ENCODE peak calls at places on chromosomes 1 and 21, in five cellular contexts. D, K, G, Q and B are unnamed samples.

GRCh38 chr1:111738436-111739221 is 566 bp downstream of the INKA2 start:
- DNase-seq in D (peak; percentile 76), K (peak; percentile 32), G (peak; percentile 22), Q (no peak), B (peak; percentile 42)

GRCh38 chr1:10874351-10874750 is 77.9 kb upstream of the CASZ1 start:
- DNase-seq in D (no peak), K (no peak), G (no peak), Q (no peak), B (no peak)

GRCh38 chr1:104056786-104057185 is 307.1 kb downstream of the AMY1C start:
- DNase-seq in D (no peak), K (no peak), G (no peak), Q (no peak), B (no peak)

GRCh38 chr1:205325334-205325884 is 3.9 kb upstream of the NUAK2 start:
- DNase-seq in D (peak; percentile 84), K (peak; percentile 76), G (peak; percentile 87), Q (peak; percentile 37), B (peak; percentile 52)

GRCh38 chr1:243792401-243792800 is 57.6 kb downstream of the AKT3 start:
- DNase-seq in D (peak; percentile 50), K (no peak), G (no peak), Q (no peak), B (no peak)

GRCh38 chr1:243798726-243799125 is 51.3 kb downstream of the AKT3 start:
- DNase-seq in D (peak; percentile 7), K (no peak), G (peak; percentile 59), Q (no peak), B (no peak)

GRCh38 chr1:53485478-53486394 is 26.5 kb downstream of the DMRTB1 start:
- DNase-seq in D (peak; percentile 63), K (peak; percentile 86), G (peak; percentile 80), Q (no peak), B (peak; percentile 49)

GRCh38 chr1:37323486-37324377 is 150.6 kb upstream of the ZC3H12A start:
- DNase-seq in D (peak; percentile 32), K (peak; percentile 67), G (peak; percentile 36), Q (no peak), B (peak; percentile 33)

GRCh38 chr1:32891241-32891570 is 4.9 kb downstream of the HPCA start:
- DNase-seq in D (no peak), K (no peak), G (no peak), Q (no peak), B (no peak)

GRCh38 chr1:232627645-232628334 is 2.1 kb downstream of the SIPA1L2 start:
- DNase-seq in D (peak; percentile 42), K (no peak), G (peak; percentile 64), Q (no peak), B (no peak)

GRCh38 chr1:147665521-147665920 is 4.8 kb downstream of the ACP6 start:
- DNase-seq in D (no peak), K (no peak), G (peak; percentile 22), Q (no peak), B (no peak)

GRCh38 chr21:32807717-32808380 is 36.3 kb upstream of the PAXBP1 start:
- DNase-seq in D (no peak), K (no peak), G (no peak), Q (no peak), B (no peak)

GRCh38 chr1:112172294-112172882 is 182.9 kb upstream of the KCND3 start:
- DNase-seq in D (peak; percentile 35), K (peak; percentile 58), G (no peak), Q (no peak), B (peak; percentile 36)

GRCh38 chr1:235556807-235557206 is 52.6 kb upstream of the B3GALNT2 start:
- DNase-seq in D (no peak), K (no peak), G (no peak), Q (no peak), B (no peak)

GRCh38 chr1:154524881-154525280 is 22.7 kb upstream of the SHE start:
- DNase-seq in D (peak; percentile 66), K (no peak), G (no peak), Q (no peak), B (no peak)

GRCh38 chr1:32967863-32968571 is 3.4 kb upstream of the RNF19B start:
- DNase-seq in D (no peak), K (no peak), G (no peak), Q (no peak), B (no peak)

GRCh38 chr1:55326496-55326895 is 111.3 kb upstream of the USP24 start:
- DNase-seq in D (no peak), K (no peak), G (no peak), Q (no peak), B (no peak)

GRCh38 chr1:51313268-51313852 is 17.0 kb downstream of the TTC39A start:
- DNase-seq in D (peak; percentile 32), K (no peak), G (peak; percentile 33), Q (no peak), B (no peak)

GRCh38 chr21:38807987-38808386 is 2.3 kb downstream of the ETS2 start:
- DNase-seq in D (no peak), K (no peak), G (no peak), Q (no peak), B (no peak)

GRCh38 chr1:164875518-164875917 is 316.5 kb downstream of the PBX1 start:
- DNase-seq in D (no peak), K (no peak), G (no peak), Q (no peak), B (no peak)

GRCh38 chr1:234621657-234622335 is 11.8 kb upstream of the IRF2BP2 start:
- DNase-seq in D (no peak), K (no peak), G (no peak), Q (no peak), B (no peak)

GRCh38 chr21:28257276-28257675 is 735.4 kb downstream of the LTN1 start:
- DNase-seq in D (peak; percentile 38), K (no peak), G (no peak), Q (no peak), B (peak; percentile 48)

GRCh38 chr1:195867638-195868037 is 740.6 kb downstream of the KCNT2 start:
- DNase-seq in D (no peak), K (peak; percentile 26), G (no peak), Q (no peak), B (no peak)

GRCh38 chr1:203796223-203796747 is 862 bp downstream of the ZBED6 start:
- DNase-seq in D (peak; percentile 49), K (peak; percentile 71), G (no peak), Q (peak; percentile 13), B (peak; percentile 20)

GRCh38 chr1:175976865-175977642 is 230.0 kb downstream of the COP1 start:
- DNase-seq in D (peak; percentile 72), K (no peak), G (no peak), Q (no peak), B (no peak)

GRCh38 chr1:221719278-221719597 is 22.7 kb downstream of the DUSP10 start:
- DNase-seq in D (no peak), K (no peak), G (no peak), Q (no peak), B (no peak)

GRCh38 chr1:39575191-39576015 is 1.2 kb downstream of the PABPC4 start:
- DNase-seq in D (peak; percentile 49), K (peak; percentile 85), G (no peak), Q (no peak), B (peak; percentile 16)

GRCh38 chr1:195335541-195335940 is 1272.7 kb downstream of the KCNT2 start:
- DNase-seq in D (no peak), K (no peak), G (no peak), Q (no peak), B (no peak)

GRCh38 chr1:203320546-203321272 is 15.4 kb downstream of the BTG2 start:
- DNase-seq in D (peak; percentile 94), K (peak; percentile 66), G (no peak), Q (no peak), B (no peak)

DNA sequence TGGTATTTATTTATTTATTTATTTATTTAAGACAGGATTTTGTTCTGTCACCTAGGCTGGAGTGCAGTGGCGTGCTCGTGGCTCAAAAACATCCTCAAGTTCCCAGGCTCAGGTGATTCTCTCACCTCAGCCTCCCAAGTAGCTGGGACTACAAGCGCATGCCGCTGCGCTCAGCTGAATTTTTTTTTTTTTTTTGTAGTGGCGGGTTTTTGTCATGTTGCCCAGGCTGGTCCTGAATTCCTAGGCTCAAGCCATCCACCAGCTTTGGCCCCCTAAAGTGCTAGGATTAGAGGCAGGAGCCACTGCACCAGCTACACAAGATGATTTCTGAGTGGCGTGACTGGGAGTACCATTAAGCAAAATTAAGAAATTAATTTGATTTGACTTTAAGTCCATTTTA is 31.7 kb downstream of the CNST start:
- DNase-seq in D (no peak), K (no peak), G (no peak), Q (no peak), B (no peak)
- H3K27ac ChIP-seq in D (no peak overlapping the region), K (no peak overlapping the region), G (no peak overlapping the region), Q (no peak overlapping the region), B (no peak overlapping the region)

DNA sequence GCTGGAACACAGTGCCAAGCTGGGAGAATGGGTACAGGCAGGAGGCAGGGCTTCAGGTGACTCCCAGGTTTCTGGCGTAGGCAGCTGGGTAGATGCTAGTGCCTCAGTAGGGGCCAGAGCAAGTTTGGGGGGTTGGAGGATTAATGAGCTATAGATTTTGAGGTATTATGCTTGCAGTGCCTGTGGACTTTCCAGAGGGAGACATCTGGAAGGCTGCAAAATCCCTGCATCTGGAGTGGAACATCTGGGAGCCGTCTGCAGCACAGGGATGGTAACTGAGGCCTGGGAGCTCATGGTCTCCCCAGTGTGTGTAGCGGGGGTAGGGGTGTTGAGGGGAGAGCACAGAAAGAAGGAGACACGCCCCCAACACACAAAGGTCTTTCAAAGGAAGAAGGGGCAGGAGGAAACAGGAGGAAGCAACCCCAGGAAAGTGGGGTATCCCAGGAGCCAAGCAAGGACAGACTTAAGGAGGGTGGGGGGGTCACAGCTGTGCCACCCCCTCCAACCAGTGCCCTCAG is 2.2 kb upstream of the PDZK1IP1 start:
- DNase-seq in D (no peak), K (no peak), G (no peak), Q (no peak), B (no peak)
- TF ChIP-seq MYC in D (no peak), K (no peak), G (no peak), Q (no peak), B (no peak)

DNA sequence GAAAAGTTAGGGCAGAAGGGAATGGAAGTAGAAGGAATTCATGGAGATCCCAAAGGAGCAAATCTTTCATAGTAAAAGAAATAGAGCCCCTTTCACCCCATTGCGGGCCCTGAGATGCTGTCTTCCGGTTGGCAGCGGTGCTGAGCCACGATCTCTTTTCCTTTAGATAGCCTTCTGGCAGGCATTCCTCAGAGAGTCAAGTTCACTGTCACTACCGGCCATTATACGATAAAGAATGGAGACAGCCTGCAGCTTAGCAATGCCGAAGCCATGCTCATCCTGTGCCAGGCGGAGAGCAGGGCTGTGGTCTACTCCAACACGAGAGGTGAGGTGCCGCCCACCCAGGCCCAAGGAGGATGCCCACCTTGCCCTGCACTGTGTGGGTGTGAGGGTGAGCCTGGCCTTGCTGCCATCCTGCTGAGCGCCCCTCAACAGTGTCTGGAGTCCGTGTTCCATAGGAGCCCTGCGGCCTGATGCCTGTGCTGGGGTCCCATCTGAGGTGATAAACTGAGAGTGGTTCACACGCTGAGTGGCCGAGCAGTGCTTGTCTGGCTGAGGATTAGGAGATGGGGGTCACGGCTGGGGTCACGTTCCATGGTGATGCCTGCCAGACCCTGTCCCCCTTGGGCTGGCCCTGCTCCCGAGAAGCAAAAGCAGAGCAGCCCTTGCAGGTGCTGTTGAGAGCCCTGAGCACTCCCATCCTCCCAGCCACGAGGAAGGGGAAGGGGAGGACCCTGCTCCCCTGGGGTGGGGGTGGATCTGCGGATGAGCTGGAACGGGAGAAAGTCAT is 20.4 kb upstream of the PWP2 start:
- DNase-seq in D (peak; percentile 21), K (no peak), G (no peak), Q (no peak), B (no peak)
- H3K27ac ChIP-seq in D (no peak overlapping the region), K (no peak overlapping the region), G (no peak overlapping the region), Q (no peak overlapping the region), B (no peak overlapping the region)

GRCh38 chr1:220356981-220357850 is 85.0 kb upstream of the RAB3GAP2 start:
- DNase-seq in D (no peak), K (no peak), G (no peak), Q (no peak), B (no peak)

GRCh38 chr1:220347654-220348175 is 75.5 kb upstream of the RAB3GAP2 start:
- DNase-seq in D (no peak), K (no peak), G (no peak), Q (no peak), B (no peak)

GRCh38 chr1:220353229-220354012 is 81.2 kb upstream of the RAB3GAP2 start:
- DNase-seq in D (no peak), K (peak; percentile 27), G (no peak), Q (no peak), B (peak; percentile 6)
- TF ChIP-seq MYC in D (no peak), K (no peak), G (no peak), Q (no peak), B (no peak)